ENCODE peak calls at places on chromosome 5, in four cellular contexts. One of them, this sample, is unnamed.

GRCh38 chr5:16489322-16489791 is 23.8 kb upstream of the ZNF622 start:
- DNase-seq in ovary: no peak
- DNase-seq in CD4-positive, CD25-positive, alpha-beta regulatory T cell: peak; percentile 30
- DNase-seq in CD8-positive, alpha-beta T cell: no peak
- DNase-seq in this sample: no peak

GRCh38 chr5:72693001-72693442 is 123.4 kb upstream of the TNPO1 start:
- DNase-seq in ovary: no peak
- DNase-seq in CD4-positive, CD25-positive, alpha-beta regulatory T cell: no peak
- DNase-seq in CD8-positive, alpha-beta T cell: no peak
- DNase-seq in this sample: no peak

GRCh38 chr5:77972545-77973252 is 196.6 kb upstream of the TBCA start:
- DNase-seq in ovary: no peak
- DNase-seq in CD4-positive, CD25-positive, alpha-beta regulatory T cell: no peak
- DNase-seq in CD8-positive, alpha-beta T cell: no peak
- DNase-seq in this sample: no peak

GRCh38 chr5:91848453-91848852 is 465.3 kb upstream of the ARRDC3 start:
- DNase-seq in ovary: no peak
- DNase-seq in CD4-positive, CD25-positive, alpha-beta regulatory T cell: no peak
- DNase-seq in CD8-positive, alpha-beta T cell: no peak
- DNase-seq in this sample: no peak

GRCh38 chr5:118891252-118891651 is 97.1 kb downstream of the DTWD2 start:
- DNase-seq in ovary: no peak
- DNase-seq in CD4-positive, CD25-positive, alpha-beta regulatory T cell: no peak
- DNase-seq in CD8-positive, alpha-beta T cell: no peak
- DNase-seq in this sample: no peak

GRCh38 chr5:113489299-113489698 is 1.0 kb upstream of the MCC start:
- DNase-seq in ovary: no peak
- DNase-seq in CD4-positive, CD25-positive, alpha-beta regulatory T cell: no peak
- DNase-seq in CD8-positive, alpha-beta T cell: no peak
- DNase-seq in this sample: no peak

GRCh38 chr5:362978-363765 is 41.7 kb downstream of the AHRR start:
- DNase-seq in ovary: no peak
- DNase-seq in CD4-positive, CD25-positive, alpha-beta regulatory T cell: no peak
- DNase-seq in CD8-positive, alpha-beta T cell: no peak
- DNase-seq in this sample: no peak

GRCh38 chr5:10647640-10648039 is 83.8 kb downstream of the ANKRD33B start:
- DNase-seq in ovary: no peak
- DNase-seq in CD4-positive, CD25-positive, alpha-beta regulatory T cell: no peak
- DNase-seq in CD8-positive, alpha-beta T cell: no peak
- DNase-seq in this sample: no peak

GRCh38 chr5:6454628-6455053 is 6.0 kb downstream of the UBE2QL1 start:
- DNase-seq in ovary: no peak
- DNase-seq in CD4-positive, CD25-positive, alpha-beta regulatory T cell: no peak
- DNase-seq in CD8-positive, alpha-beta T cell: no peak
- DNase-seq in this sample: no peak

GRCh38 chr5:38783011-38783551 is 62.7 kb upstream of the OSMR start:
- DNase-seq in ovary: no peak
- DNase-seq in CD4-positive, CD25-positive, alpha-beta regulatory T cell: no peak
- DNase-seq in CD8-positive, alpha-beta T cell: no peak
- DNase-seq in this sample: no peak

GRCh38 chr5:141603912-141604311 is 14.9 kb downstream of the DIAPH1 start:
- DNase-seq in ovary: no peak
- DNase-seq in CD4-positive, CD25-positive, alpha-beta regulatory T cell: no peak
- DNase-seq in CD8-positive, alpha-beta T cell: no peak
- DNase-seq in this sample: no peak

GRCh38 chr5:141605523-141606277 is 13.1 kb downstream of the DIAPH1 start:
- DNase-seq in ovary: no peak
- DNase-seq in CD4-positive, CD25-positive, alpha-beta regulatory T cell: peak; percentile 88
- DNase-seq in CD8-positive, alpha-beta T cell: peak; percentile 62
- DNase-seq in this sample: peak; percentile 54

GRCh38 chr5:141608557-141608956 is 10.2 kb downstream of the DIAPH1 start:
- DNase-seq in ovary: no peak
- DNase-seq in CD4-positive, CD25-positive, alpha-beta regulatory T cell: no peak
- DNase-seq in CD8-positive, alpha-beta T cell: no peak
- DNase-seq in this sample: no peak

GRCh38 chr5:141608046-141608445 is 10.8 kb downstream of the DIAPH1 start:
- DNase-seq in ovary: no peak
- DNase-seq in CD4-positive, CD25-positive, alpha-beta regulatory T cell: no peak
- DNase-seq in CD8-positive, alpha-beta T cell: no peak
- DNase-seq in this sample: no peak

GRCh38 chr5:141604318-141604717 is 14.5 kb downstream of the DIAPH1 start:
- DNase-seq in ovary: no peak
- DNase-seq in CD4-positive, CD25-positive, alpha-beta regulatory T cell: no peak
- DNase-seq in CD8-positive, alpha-beta T cell: peak; percentile 14
- DNase-seq in this sample: peak; percentile 53
- H3K4me3 ChIP-seq in ovary: no peak overlapping the region
- H3K4me3 ChIP-seq in CD4-positive, CD25-positive, alpha-beta regulatory T cell: peak overlapping the region; percentile 86
- H3K4me3 ChIP-seq in CD8-positive, alpha-beta T cell: peak overlapping the region; percentile 18
- H3K4me3 ChIP-seq in this sample: no peak overlapping the region

GRCh38 chr5:143807401-143807800 is 4.6 kb upstream of the HMHB1 start:
- DNase-seq in ovary: no peak
- DNase-seq in CD4-positive, CD25-positive, alpha-beta regulatory T cell: no peak
- DNase-seq in CD8-positive, alpha-beta T cell: no peak
- DNase-seq in this sample: no peak

GRCh38 chr5:143801251-143801650 is 10.7 kb upstream of the HMHB1 start:
- DNase-seq in ovary: no peak
- DNase-seq in CD4-positive, CD25-positive, alpha-beta regulatory T cell: no peak
- DNase-seq in CD8-positive, alpha-beta T cell: no peak
- DNase-seq in this sample: no peak

GRCh38 chr5:143800715-143801114 is 11.2 kb upstream of the HMHB1 start:
- DNase-seq in ovary: no peak
- DNase-seq in CD4-positive, CD25-positive, alpha-beta regulatory T cell: no peak
- DNase-seq in CD8-positive, alpha-beta T cell: no peak
- DNase-seq in this sample: no peak

GRCh38 chr5:143812085-143812705 is at the start of gene HMHB1:
- DNase-seq in ovary: no peak
- DNase-seq in CD4-positive, CD25-positive, alpha-beta regulatory T cell: no peak
- DNase-seq in CD8-positive, alpha-beta T cell: no peak
- DNase-seq in this sample: no peak

DNA sequence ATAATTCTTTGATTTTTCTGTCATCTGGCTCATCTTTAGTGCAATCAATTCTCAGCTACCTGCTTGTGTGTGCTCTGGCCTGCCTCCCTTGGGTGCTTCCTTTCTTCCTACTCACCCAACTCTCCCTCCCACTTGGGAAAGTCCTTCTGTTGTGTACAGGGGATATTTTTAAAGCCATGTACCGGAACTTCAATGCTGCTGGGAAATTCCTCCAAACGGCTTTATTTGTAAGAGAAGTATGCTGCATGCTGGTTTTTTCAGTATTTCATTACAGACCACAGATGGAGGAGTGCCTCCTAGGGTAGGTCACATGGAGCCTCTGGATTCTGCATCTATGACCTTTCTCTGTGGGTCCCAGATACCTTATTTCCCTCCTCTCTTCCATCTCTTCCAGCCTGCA is 5.4 kb upstream of the HMHB1 start:
- DNase-seq in ovary: no peak
- DNase-seq in CD4-positive, CD25-positive, alpha-beta regulatory T cell: no peak
- DNase-seq in CD8-positive, alpha-beta T cell: no peak
- DNase-seq in this sample: no peak
- H3K4me3 ChIP-seq in ovary: no peak overlapping the region
- H3K4me3 ChIP-seq in CD4-positive, CD25-positive, alpha-beta regulatory T cell: no peak overlapping the region
- H3K4me3 ChIP-seq in CD8-positive, alpha-beta T cell: no peak overlapping the region
- H3K4me3 ChIP-seq in this sample: no peak overlapping the region

DNA sequence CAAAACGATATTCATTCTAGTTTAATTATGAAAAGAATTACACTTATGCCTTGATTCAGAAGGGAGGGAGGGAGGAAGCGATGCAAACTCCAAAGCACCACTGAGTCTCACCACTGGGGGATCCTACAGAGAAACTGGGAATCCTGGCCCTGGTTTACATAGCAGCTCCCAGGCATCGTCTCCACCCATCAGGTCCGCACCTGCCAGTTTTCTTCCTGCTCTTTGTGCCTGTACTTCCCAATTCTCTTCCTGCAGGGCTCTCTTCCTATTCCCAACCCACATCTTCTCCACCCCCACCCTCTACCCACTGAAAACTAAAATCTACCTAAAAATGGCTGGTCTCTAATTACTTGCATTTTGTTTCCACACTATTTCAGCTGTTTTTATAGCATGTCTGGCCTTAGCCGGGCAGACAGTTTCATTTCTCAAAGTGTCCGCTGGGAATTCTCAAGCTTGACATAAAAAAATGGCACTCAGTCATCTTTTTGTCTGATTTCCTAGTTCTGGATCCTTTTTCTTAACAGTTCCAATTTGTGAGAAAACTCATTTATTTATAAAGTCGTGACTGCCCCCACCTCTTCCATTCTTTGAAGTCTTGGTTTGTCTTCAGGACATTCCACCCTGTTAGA is 1.6 kb upstream of the TNIP1 start:
- DNase-seq in ovary: no peak
- DNase-seq in CD4-positive, CD25-positive, alpha-beta regulatory T cell: no peak
- DNase-seq in CD8-positive, alpha-beta T cell: no peak
- DNase-seq in this sample: peak; percentile 81
- H3K4me3 ChIP-seq in ovary: no peak overlapping the region
- H3K4me3 ChIP-seq in CD4-positive, CD25-positive, alpha-beta regulatory T cell: peak overlapping the region; percentile 96
- H3K4me3 ChIP-seq in CD8-positive, alpha-beta T cell: no peak overlapping the region
- H3K4me3 ChIP-seq in this sample: peak overlapping the region; percentile 90

GRCh38 chr5:149410721-149411432 is 31.8 kb upstream of the IL17B start:
- DNase-seq in ovary: peak; percentile 38
- DNase-seq in CD4-positive, CD25-positive, alpha-beta regulatory T cell: no peak
- DNase-seq in CD8-positive, alpha-beta T cell: no peak
- DNase-seq in this sample: no peak

GRCh38 chr5:149408252-149409099 is 29.4 kb upstream of the IL17B start:
- DNase-seq in ovary: peak; percentile 11
- DNase-seq in CD4-positive, CD25-positive, alpha-beta regulatory T cell: no peak
- DNase-seq in CD8-positive, alpha-beta T cell: no peak
- DNase-seq in this sample: no peak

GRCh38 chr5:149407331-149408251 is 28.5 kb upstream of the IL17B start:
- DNase-seq in ovary: peak; percentile 23
- DNase-seq in CD4-positive, CD25-positive, alpha-beta regulatory T cell: no peak
- DNase-seq in CD8-positive, alpha-beta T cell: no peak
- DNase-seq in this sample: no peak

GRCh38 chr5:149410071-149410470 is 31.0 kb upstream of the IL17B start:
- DNase-seq in ovary: peak; percentile 13
- DNase-seq in CD4-positive, CD25-positive, alpha-beta regulatory T cell: no peak
- DNase-seq in CD8-positive, alpha-beta T cell: no peak
- DNase-seq in this sample: no peak

GRCh38 chr5:149409268-149409948 is 30.3 kb upstream of the IL17B start:
- DNase-seq in ovary: peak; percentile 25
- DNase-seq in CD4-positive, CD25-positive, alpha-beta regulatory T cell: no peak
- DNase-seq in CD8-positive, alpha-beta T cell: no peak
- DNase-seq in this sample: no peak
- H3K4me3 ChIP-seq in ovary: peak overlapping the region; percentile 54
- H3K4me3 ChIP-seq in CD4-positive, CD25-positive, alpha-beta regulatory T cell: no peak overlapping the region
- H3K4me3 ChIP-seq in CD8-positive, alpha-beta T cell: no peak overlapping the region
- H3K4me3 ChIP-seq in this sample: peak overlapping the region; percentile 35

DNA sequence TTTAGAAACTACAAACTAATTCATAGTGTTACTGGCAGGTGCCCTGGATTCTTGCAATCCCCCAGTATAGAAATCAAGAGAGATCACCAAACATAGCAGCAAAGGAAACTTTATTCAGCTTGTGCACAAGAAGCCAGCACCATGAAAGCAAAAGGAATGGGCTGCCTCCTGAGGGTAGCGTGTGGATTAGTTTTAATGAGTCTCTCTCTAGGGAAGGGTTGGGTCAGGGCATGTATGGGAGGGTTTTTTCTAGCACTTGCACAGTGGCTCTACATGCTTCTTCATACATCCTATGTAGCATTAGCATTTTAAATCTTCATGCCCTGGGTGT is 38.4 kb downstream of the LYRM7 start:
- DNase-seq in ovary: no peak
- DNase-seq in CD4-positive, CD25-positive, alpha-beta regulatory T cell: no peak
- DNase-seq in CD8-positive, alpha-beta T cell: no peak
- DNase-seq in this sample: no peak
- H3K4me3 ChIP-seq in ovary: no peak overlapping the region
- H3K4me3 ChIP-seq in CD4-positive, CD25-positive, alpha-beta regulatory T cell: peak overlapping the region; percentile 80
- H3K4me3 ChIP-seq in CD8-positive, alpha-beta T cell: peak overlapping the region; percentile 2
- H3K4me3 ChIP-seq in this sample: no peak overlapping the region

GRCh38 chr5:140035881-140036280 is 7.2 kb downstream of the NRG2 start:
- DNase-seq in ovary: no peak
- DNase-seq in CD4-positive, CD25-positive, alpha-beta regulatory T cell: no peak
- DNase-seq in CD8-positive, alpha-beta T cell: no peak
- DNase-seq in this sample: no peak

GRCh38 chr5:140039561-140039960 is 3.5 kb downstream of the NRG2 start:
- DNase-seq in ovary: no peak
- DNase-seq in CD4-positive, CD25-positive, alpha-beta regulatory T cell: no peak
- DNase-seq in CD8-positive, alpha-beta T cell: no peak
- DNase-seq in this sample: no peak

GRCh38 chr5:140037012-140037411 is 6.1 kb downstream of the NRG2 start:
- DNase-seq in ovary: no peak
- DNase-seq in CD4-positive, CD25-positive, alpha-beta regulatory T cell: no peak
- DNase-seq in CD8-positive, alpha-beta T cell: no peak
- DNase-seq in this sample: no peak

GRCh38 chr5:140040358-140040757 is 2.7 kb downstream of the NRG2 start:
- DNase-seq in ovary: no peak
- DNase-seq in CD4-positive, CD25-positive, alpha-beta regulatory T cell: no peak
- DNase-seq in CD8-positive, alpha-beta T cell: no peak
- DNase-seq in this sample: no peak

DNA sequence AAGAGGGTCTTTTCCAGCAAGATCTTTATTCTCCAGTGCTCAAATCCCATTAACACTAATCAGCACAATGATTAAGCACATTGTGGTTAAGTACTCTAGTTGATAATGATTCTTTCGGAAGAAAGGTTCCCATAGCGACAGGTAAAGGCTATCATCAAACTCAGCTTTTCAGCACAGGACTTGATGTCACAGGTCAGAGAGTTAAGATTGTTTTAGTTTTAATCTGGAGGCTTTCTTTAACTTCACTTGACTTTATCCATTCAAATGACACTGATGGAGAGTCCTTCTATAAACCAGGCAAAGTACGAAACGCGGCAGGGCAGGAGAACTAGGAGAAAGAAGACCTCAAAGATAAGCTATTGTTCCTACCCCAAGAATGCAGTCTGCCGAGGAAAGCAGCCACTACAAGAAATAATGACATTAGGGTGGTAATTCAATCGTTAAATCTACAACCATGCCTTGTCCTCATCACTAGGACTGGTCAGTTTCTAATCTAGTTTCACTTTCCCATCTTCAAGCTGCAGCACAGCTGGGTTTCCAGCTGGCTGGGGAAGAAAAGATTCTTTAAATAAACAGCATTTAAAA is 4.6 kb downstream of the NRG2 start:
- DNase-seq in ovary: no peak
- DNase-seq in CD4-positive, CD25-positive, alpha-beta regulatory T cell: no peak
- DNase-seq in CD8-positive, alpha-beta T cell: no peak
- DNase-seq in this sample: no peak
- H3K4me3 ChIP-seq in ovary: peak overlapping the region; percentile 30
- H3K4me3 ChIP-seq in CD4-positive, CD25-positive, alpha-beta regulatory T cell: peak overlapping the region; percentile 51
- H3K4me3 ChIP-seq in CD8-positive, alpha-beta T cell: no peak overlapping the region
- H3K4me3 ChIP-seq in this sample: peak overlapping the region; percentile 10

This sample was measured in colonic mucosa.